ENCODE peak calls at places on chromosomes 5 and 9, in nine cellular contexts. L is ovary, P is foreskin fibroblast, G is tibial artery, I is spleen, D is Caco-2, M is GM23338, O is MM.1S, N is IMR-90. Z is an unnamed sample.

GRCh38 chr5:107698286-107698685 is 27.5 kb upstream of the EFNA5 start:
- DNase-seq in L (no peak), P (peak), G (no peak), I (no peak), D (no peak), M (no peak), O (no peak), N (peak), Z (no peak)

GRCh38 chr5:123690821-123691220 is 178.8 kb downstream of the CSNK1G3 start:
- DNase-seq in L (no peak), P (peak), G (no peak), I (no peak), D (no peak), M (no peak), O (no peak), N (peak), Z (no peak)

GRCh38 chr9:14616188-14616982 is 76.8 kb downstream of the ZDHHC21 start:
- DNase-seq in L (no peak), P (peak), G (no peak), I (no peak), D (no peak), M (peak), O (peak), N (peak), Z (peak)

GRCh38 chr9:137452761-137453642 is 6.1 kb downstream of the NSMF start:
- DNase-seq in L (peak), P (no peak), G (no peak), I (peak), D (no peak), M (no peak), O (no peak), N (no peak), Z (no peak)

GRCh38 chr9:93305497-93306020 is 121.6 kb downstream of the WNK2 start:
- DNase-seq in L (no peak), P (no peak), G (peak), I (peak), D (peak), M (no peak), O (no peak), N (no peak), Z (no peak)

GRCh38 chr5:137328418-137328937 is 170.6 kb downstream of the SPOCK1 start:
- DNase-seq in L (no peak), P (no peak), G (no peak), I (no peak), D (no peak), M (no peak), O (no peak), N (no peak), Z (no peak)

GRCh38 chr9:91978739-91979414 is 28.8 kb upstream of the ROR2 start:
- DNase-seq in L (no peak), P (peak), G (no peak), I (no peak), D (peak), M (peak), O (peak), N (peak), Z (peak)

GRCh38 chr5:95988877-95989276 is 27.2 kb upstream of the ELL2 start:
- DNase-seq in L (no peak), P (no peak), G (no peak), I (no peak), D (no peak), M (no peak), O (no peak), N (no peak), Z (no peak)

GRCh38 chr9:83665576-83666200 is 42.1 kb downstream of the UBQLN1 start:
- DNase-seq in L (no peak), P (no peak), G (no peak), I (no peak), D (no peak), M (no peak), O (no peak), N (no peak), Z (no peak)

GRCh38 chr5:150757087-150757649 is 1.6 kb downstream of the DCTN4 start:
- DNase-seq in L (no peak), P (no peak), G (no peak), I (no peak), D (no peak), M (no peak), O (no peak), N (no peak), Z (no peak)

GRCh38 chr9:72589684-72590555 is 68.5 kb downstream of the TMC1 start:
- DNase-seq in L (no peak), P (peak), G (no peak), I (no peak), D (peak), M (no peak), O (no peak), N (peak), Z (no peak)

GRCh38 chr5:159073030-159073429 is 26.7 kb downstream of the EBF1 start:
- DNase-seq in L (no peak), P (no peak), G (no peak), I (no peak), D (no peak), M (no peak), O (no peak), N (no peak), Z (no peak)

GRCh38 chr5:73298251-73299016 is 125.4 kb downstream of the TMEM174 start:
- DNase-seq in L (no peak), P (peak), G (no peak), I (no peak), D (no peak), M (peak), O (no peak), N (peak), Z (no peak)

GRCh38 chr5:103041071-103041676 is 78.8 kb downstream of the GIN1 start:
- DNase-seq in L (no peak), P (peak), G (no peak), I (no peak), D (no peak), M (peak), O (peak), N (peak), Z (no peak)

DNA sequence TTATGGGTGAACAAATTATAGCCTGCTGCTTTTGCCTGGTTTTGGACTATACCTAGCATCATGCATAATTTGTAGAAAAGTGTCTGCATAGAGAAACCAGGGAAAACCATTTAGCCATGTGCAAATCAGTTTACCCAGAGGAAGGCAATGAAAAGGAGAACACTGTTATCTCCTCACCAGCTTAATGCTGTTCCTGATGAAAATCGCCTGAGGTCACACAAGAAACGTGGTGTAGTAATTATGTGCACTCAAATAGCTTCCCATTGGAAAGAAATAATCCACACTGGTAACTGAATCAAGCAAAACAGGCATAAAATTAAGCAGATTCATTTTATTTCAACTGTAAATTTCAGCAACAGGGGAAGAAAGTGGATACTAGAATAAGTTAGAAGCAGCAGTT is 51.7 kb upstream of the FAM240B start:
- DNase-seq in L (no peak), P (no peak), G (no peak), I (no peak), D (no peak), M (no peak), O (no peak), N (no peak), Z (no peak)
- H3K4me3 ChIP-seq in L (no peak), P (no peak), G (no peak), I (no peak), D (no peak), M (no peak), O (no peak), N (no peak), Z (no peak)

DNA sequence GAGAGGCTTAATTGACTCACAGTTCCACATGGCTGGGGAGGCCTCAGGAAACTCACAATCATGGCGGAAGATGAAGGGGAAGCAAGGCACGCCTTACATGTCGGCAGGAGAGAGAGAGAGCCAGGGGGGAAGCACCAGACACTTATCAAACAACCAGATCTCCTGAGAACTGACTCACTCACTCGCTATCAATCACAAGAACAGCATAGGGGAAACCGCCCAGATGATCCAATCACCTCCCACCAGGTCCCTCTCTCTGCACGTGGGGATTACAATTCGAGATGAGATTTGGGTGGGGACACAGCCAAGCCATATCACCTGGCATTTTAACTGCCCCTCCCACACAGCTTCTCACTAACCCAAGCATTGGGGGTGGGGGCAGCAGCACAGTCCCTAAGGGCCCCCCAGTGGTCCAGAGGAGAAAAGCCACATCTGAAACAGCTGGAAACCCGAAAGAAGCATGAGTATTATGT is 76.1 kb upstream of the ASS1 start:
- DNase-seq in L (no peak), P (no peak), G (no peak), I (no peak), D (no peak), M (no peak), O (no peak), N (no peak), Z (no peak)
- TF ChIP-seq CTCF in L (no peak), P (no peak), G (no peak), I (no peak), D (peak), M (no peak), O (no peak), N (peak), Z (peak)

GRCh38 chr5:62340979-62341378 is 35.0 kb downstream of the KIF2A start:
- DNase-seq in L (no peak), P (no peak), G (no peak), I (no peak), D (no peak), M (no peak), O (no peak), N (no peak), Z (no peak)

GRCh38 chr5:62340392-62340791 is 34.4 kb downstream of the KIF2A start:
- DNase-seq in L (no peak), P (peak), G (no peak), I (no peak), D (no peak), M (peak), O (no peak), N (peak), Z (no peak)

GRCh38 chr5:62343428-62343827 is 37.4 kb downstream of the KIF2A start:
- DNase-seq in L (no peak), P (peak), G (no peak), I (no peak), D (no peak), M (no peak), O (no peak), N (peak), Z (no peak)

GRCh38 chr5:62342476-62342837 is 36.5 kb downstream of the KIF2A start:
- DNase-seq in L (no peak), P (no peak), G (no peak), I (no peak), D (no peak), M (no peak), O (no peak), N (no peak), Z (no peak)

DNA sequence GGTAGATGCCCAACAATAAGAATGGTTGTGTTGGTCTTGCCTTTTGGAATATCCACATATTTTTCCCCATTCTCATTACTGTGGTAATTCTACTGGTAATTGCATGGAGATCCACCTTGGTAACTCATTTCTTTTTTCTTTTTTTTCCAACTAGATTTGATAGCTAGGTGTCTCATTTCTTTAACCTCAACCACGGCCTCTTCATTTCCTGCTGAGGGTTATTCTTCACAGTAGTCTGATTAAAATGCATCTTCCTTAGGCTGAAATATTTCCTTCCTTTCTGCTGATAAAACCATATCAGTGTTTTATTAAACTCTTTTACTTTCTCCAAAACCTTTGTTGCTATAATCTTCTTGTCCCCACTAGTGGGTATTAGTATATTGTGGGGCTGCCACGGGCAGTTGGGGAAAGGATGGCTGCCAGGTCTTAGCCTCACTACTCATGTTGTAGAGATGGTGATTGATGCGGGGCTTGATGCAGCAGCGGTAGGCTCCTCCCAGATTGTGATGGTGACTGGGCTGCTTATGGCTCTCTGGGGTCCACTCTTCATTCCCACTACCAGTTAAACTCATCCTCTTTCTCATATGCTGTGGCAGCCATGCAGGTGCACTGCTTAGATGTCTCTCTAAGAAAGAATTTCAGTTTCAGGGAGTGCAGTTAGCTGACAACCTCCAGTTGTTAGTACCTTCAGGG is 35.9 kb downstream of the KIF2A start:
- DNase-seq in L (no peak), P (no peak), G (no peak), I (no peak), D (no peak), M (no peak), O (peak), N (no peak), Z (no peak)
- H3K4me3 ChIP-seq in L (no peak), P (no peak), G (no peak), I (no peak), D (no peak), M (no peak), O (no peak), N (no peak), Z (no peak)

DNA sequence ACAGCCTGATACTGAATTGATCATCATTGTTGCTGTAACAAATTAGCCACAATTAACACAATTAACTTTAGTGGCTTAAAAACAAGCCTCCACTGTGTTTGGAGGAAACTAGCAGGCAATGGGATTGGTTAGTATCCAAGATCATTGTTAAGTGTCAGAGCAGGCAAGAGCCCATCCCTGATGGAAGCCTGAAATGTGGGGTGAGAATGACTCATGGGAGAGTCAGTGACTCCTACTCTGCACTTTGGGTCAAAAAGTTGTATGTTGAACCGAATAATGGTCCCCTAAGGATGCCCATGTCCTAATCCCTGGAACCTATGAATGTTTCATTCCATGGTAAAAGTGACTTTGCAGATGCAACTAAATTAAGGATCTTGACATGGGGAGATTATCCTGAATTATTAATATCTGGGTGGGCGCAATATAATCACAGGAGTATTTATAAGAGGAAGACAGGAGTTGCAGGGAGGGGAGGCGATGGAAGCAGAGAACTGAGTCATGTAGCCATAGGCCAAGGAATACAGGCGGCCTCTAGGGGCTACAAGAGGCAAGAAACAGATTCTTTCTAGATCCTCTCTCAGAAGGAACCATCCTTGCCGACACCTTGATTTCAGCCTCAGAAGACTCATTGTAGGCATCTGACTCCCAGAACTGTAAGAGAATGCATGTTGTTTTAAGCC is 28.8 kb downstream of the ALG2 start:
- DNase-seq in L (no peak), P (peak), G (no peak), I (no peak), D (no peak), M (peak), O (no peak), N (peak), Z (no peak)
- TF ChIP-seq CTCF in L (no peak), P (peak), G (no peak), I (no peak), D (peak), M (peak), O (no peak), N (peak), Z (peak)

GRCh38 chr5:1294839-1295649 is at the start of gene TERT:
- DNase-seq in L (no peak), P (no peak), G (no peak), I (peak), D (peak), M (peak), O (no peak), N (no peak), Z (no peak)

GRCh38 chr5:1292846-1293415 is 1.9 kb downstream of the TERT start:
- DNase-seq in L (no peak), P (no peak), G (no peak), I (peak), D (no peak), M (no peak), O (no peak), N (no peak), Z (no peak)

GRCh38 chr5:1293416-1293996 is 1.4 kb downstream of the TERT start:
- DNase-seq in L (no peak), P (no peak), G (no peak), I (peak), D (no peak), M (no peak), O (no peak), N (no peak), Z (no peak)

GRCh38 chr5:1295650-1296037 is 776 bp upstream of the TERT start:
- DNase-seq in L (no peak), P (no peak), G (no peak), I (peak), D (peak), M (no peak), O (no peak), N (no peak), Z (no peak)

GRCh38 chr5:1293997-1294838 is 650 bp downstream of the TERT start:
- DNase-seq in L (no peak), P (no peak), G (no peak), I (peak), D (peak), M (peak), O (no peak), N (no peak), Z (no peak)
- H3K4me3 ChIP-seq in L (no peak), P (no peak), G (no peak), I (peak), D (peak), M (peak), O (peak), N (no peak), Z (no peak)